ENCODE peak calls at places on chromosomes 7 and 10, in five cellular contexts. One of them, this sample, is unnamed.
A peak's percentile ranks its signal among the peaks of the same experiment; 100 is the strongest.

GRCh38 chr7:28533731-28534531 is 121.6 kb downstream of the CREB5 start:
- DNase-seq in activated T-cell treated with anti-CD3 and anti-CD28 coated beads for 1 hour: no peak
- DNase-seq in GM23338: no peak
- DNase-seq in D341Med: no peak
- DNase-seq in GM23248: peak; percentile 64
- DNase-seq in this sample: peak; percentile 8

GRCh38 chr7:151863386-151864079 is 13.4 kb downstream of the PRKAG2 start:
- DNase-seq in activated T-cell treated with anti-CD3 and anti-CD28 coated beads for 1 hour: no peak
- DNase-seq in GM23338: peak; percentile 65
- DNase-seq in D341Med: no peak
- DNase-seq in GM23248: no peak
- DNase-seq in this sample: no peak

GRCh38 chr7:116706668-116707126 is 34.7 kb downstream of the MET start:
- DNase-seq in activated T-cell treated with anti-CD3 and anti-CD28 coated beads for 1 hour: no peak
- DNase-seq in GM23338: peak; percentile 44
- DNase-seq in D341Med: no peak
- DNase-seq in GM23248: peak; percentile 84
- DNase-seq in this sample: peak; percentile 65

GRCh38 chr7:151875862-151876111 is 1.1 kb downstream of the PRKAG2 start:
- DNase-seq in activated T-cell treated with anti-CD3 and anti-CD28 coated beads for 1 hour: peak; percentile 65
- DNase-seq in GM23338: peak; percentile 76
- DNase-seq in D341Med: no peak
- DNase-seq in GM23248: no peak
- DNase-seq in this sample: peak; percentile 6

GRCh38 chr7:10708447-10708846 is 265.2 kb upstream of the PHF14 start:
- DNase-seq in activated T-cell treated with anti-CD3 and anti-CD28 coated beads for 1 hour: no peak
- DNase-seq in GM23338: peak; percentile 73
- DNase-seq in D341Med: peak; percentile 50
- DNase-seq in GM23248: no peak
- DNase-seq in this sample: no peak

GRCh38 chr7:76296743-76297740 is 5.4 kb upstream of the HSPB1 start:
- DNase-seq in activated T-cell treated with anti-CD3 and anti-CD28 coated beads for 1 hour: no peak
- DNase-seq in GM23338: no peak
- DNase-seq in D341Med: no peak
- DNase-seq in GM23248: peak; percentile 95
- DNase-seq in this sample: peak; percentile 93

GRCh38 chr7:38393874-38394273 is 120.4 kb upstream of the TARP start:
- DNase-seq in activated T-cell treated with anti-CD3 and anti-CD28 coated beads for 1 hour: no peak
- DNase-seq in GM23338: no peak
- DNase-seq in D341Med: no peak
- DNase-seq in GM23248: no peak
- DNase-seq in this sample: no peak

GRCh38 chr10:121661451-121661851 is 63.2 kb upstream of the FGFR2 start:
- DNase-seq in activated T-cell treated with anti-CD3 and anti-CD28 coated beads for 1 hour: no peak
- DNase-seq in GM23338: no peak
- DNase-seq in D341Med: no peak
- DNase-seq in GM23248: no peak
- DNase-seq in this sample: no peak

GRCh38 chr7:75808106-75808505 is 5.5 kb downstream of the CCL24 start:
- DNase-seq in activated T-cell treated with anti-CD3 and anti-CD28 coated beads for 1 hour: no peak
- DNase-seq in GM23338: no peak
- DNase-seq in D341Med: no peak
- DNase-seq in GM23248: no peak
- DNase-seq in this sample: no peak

GRCh38 chr7:131219277-131220041 is 108.2 kb upstream of the MKLN1 start:
- DNase-seq in activated T-cell treated with anti-CD3 and anti-CD28 coated beads for 1 hour: no peak
- DNase-seq in GM23338: peak; percentile 72
- DNase-seq in D341Med: no peak
- DNase-seq in GM23248: no peak
- DNase-seq in this sample: no peak

GRCh38 chr10:4257939-4258465 is 473.0 kb upstream of the KLF6 start:
- DNase-seq in activated T-cell treated with anti-CD3 and anti-CD28 coated beads for 1 hour: no peak
- DNase-seq in GM23338: no peak
- DNase-seq in D341Med: no peak
- DNase-seq in GM23248: no peak
- DNase-seq in this sample: no peak

GRCh38 chr10:18294633-18295032 is 154.4 kb downstream of the CACNB2 start:
- DNase-seq in activated T-cell treated with anti-CD3 and anti-CD28 coated beads for 1 hour: no peak
- DNase-seq in GM23338: peak; percentile 33
- DNase-seq in D341Med: no peak
- DNase-seq in GM23248: no peak
- DNase-seq in this sample: no peak

GRCh38 chr10:118669020-118669766 is 73.7 kb upstream of the PRLHR start:
- DNase-seq in activated T-cell treated with anti-CD3 and anti-CD28 coated beads for 1 hour: no peak
- DNase-seq in GM23338: no peak
- DNase-seq in D341Med: peak; percentile 45
- DNase-seq in GM23248: peak; percentile 82
- DNase-seq in this sample: peak; percentile 86

GRCh38 chr7:108026647-108027046 is 23.7 kb upstream of the LAMB1 start:
- DNase-seq in activated T-cell treated with anti-CD3 and anti-CD28 coated beads for 1 hour: no peak
- DNase-seq in GM23338: no peak
- DNase-seq in D341Med: no peak
- DNase-seq in GM23248: peak; percentile 23
- DNase-seq in this sample: no peak

GRCh38 chr10:103040424-103040823 is 122.3 kb downstream of the CNNM2 start:
- DNase-seq in activated T-cell treated with anti-CD3 and anti-CD28 coated beads for 1 hour: no peak
- DNase-seq in GM23338: no peak
- DNase-seq in D341Med: no peak
- DNase-seq in GM23248: peak; percentile 80
- DNase-seq in this sample: peak; percentile 85

GRCh38 chr7:84091318-84091717 is 103.3 kb downstream of the SEMA3A start:
- DNase-seq in activated T-cell treated with anti-CD3 and anti-CD28 coated beads for 1 hour: no peak
- DNase-seq in GM23338: no peak
- DNase-seq in D341Med: no peak
- DNase-seq in GM23248: no peak
- DNase-seq in this sample: no peak

GRCh38 chr10:98269435-98269912 is 1.5 kb upstream of the LOXL4 start:
- DNase-seq in activated T-cell treated with anti-CD3 and anti-CD28 coated beads for 1 hour: no peak
- DNase-seq in GM23338: peak; percentile 56
- DNase-seq in D341Med: peak; percentile 38
- DNase-seq in GM23248: peak; percentile 90
- DNase-seq in this sample: peak; percentile 89

GRCh38 chr7:2809903-2810628 is 34.0 kb downstream of the GNA12 start:
- DNase-seq in activated T-cell treated with anti-CD3 and anti-CD28 coated beads for 1 hour: no peak
- DNase-seq in GM23338: peak; percentile 2
- DNase-seq in D341Med: no peak
- DNase-seq in GM23248: peak; percentile 55
- DNase-seq in this sample: peak; percentile 57

GRCh38 chr7:114790526-114790925 is 131.4 kb upstream of the MDFIC start:
- DNase-seq in activated T-cell treated with anti-CD3 and anti-CD28 coated beads for 1 hour: no peak
- DNase-seq in GM23338: no peak
- DNase-seq in D341Med: no peak
- DNase-seq in GM23248: peak; percentile 17
- DNase-seq in this sample: peak; percentile 9

GRCh38 chr7:39656415-39656814 is 33.0 kb downstream of the RALA start:
- DNase-seq in activated T-cell treated with anti-CD3 and anti-CD28 coated beads for 1 hour: no peak
- DNase-seq in GM23338: no peak
- DNase-seq in D341Med: no peak
- DNase-seq in GM23248: no peak
- DNase-seq in this sample: no peak